ENCODE peak calls at places on chromosomes 16 and 17, in eight cellular contexts. One of them, this sample, is unnamed.

GRCh38 chr16:76441391-76441790 is 164.2 kb downstream of the CNTNAP4 start:
- DNase-seq in LNCaP clone FGC: no peak
- DNase-seq in dorsolateral prefrontal cortex: no peak
- DNase-seq in BJ: no peak
- DNase-seq in IMR-90: no peak
- DNase-seq in Peyer's patch: no peak
- DNase-seq in Panc1: no peak
- DNase-seq in lung: no peak
- DNase-seq in this sample: no peak

GRCh38 chr17:63035271-63035670 is 69.2 kb downstream of the TANC2 start:
- DNase-seq in IMR-90: peak
- DNase-seq in BJ: no peak
- DNase-seq in Peyer's patch: no peak
- DNase-seq in LNCaP clone FGC: peak
- DNase-seq in dorsolateral prefrontal cortex: no peak
- DNase-seq in lung: no peak
- DNase-seq in Panc1: no peak
- DNase-seq in this sample: peak

GRCh38 chr16:23949630-23950290 is 114.0 kb downstream of the PRKCB start:
- DNase-seq in dorsolateral prefrontal cortex: no peak
- DNase-seq in Panc1: no peak
- DNase-seq in BJ: no peak
- DNase-seq in lung: no peak
- DNase-seq in LNCaP clone FGC: no peak
- DNase-seq in IMR-90: no peak
- DNase-seq in Peyer's patch: peak
- DNase-seq in this sample: no peak

GRCh38 chr16:73323880-73324279 is 276.0 kb upstream of the ZFHX3 start:
- DNase-seq in BJ: no peak
- DNase-seq in dorsolateral prefrontal cortex: peak
- DNase-seq in LNCaP clone FGC: no peak
- DNase-seq in Peyer's patch: no peak
- DNase-seq in lung: no peak
- DNase-seq in Panc1: no peak
- DNase-seq in IMR-90: no peak
- DNase-seq in this sample: no peak

GRCh38 chr16:81526935-81527334 is 82.3 kb downstream of the CMIP start:
- DNase-seq in BJ: no peak
- DNase-seq in LNCaP clone FGC: no peak
- DNase-seq in Panc1: no peak
- DNase-seq in IMR-90: peak
- DNase-seq in lung: peak
- DNase-seq in Peyer's patch: no peak
- DNase-seq in dorsolateral prefrontal cortex: no peak
- DNase-seq in this sample: no peak

GRCh38 chr17:28472871-28473497 is 460 bp upstream of the SLC13A2 start:
- DNase-seq in dorsolateral prefrontal cortex: no peak
- DNase-seq in Panc1: no peak
- DNase-seq in LNCaP clone FGC: no peak
- DNase-seq in IMR-90: no peak
- DNase-seq in Peyer's patch: peak
- DNase-seq in lung: no peak
- DNase-seq in BJ: no peak
- DNase-seq in this sample: no peak

GRCh38 chr16:85248857-85249256 is 136.6 kb upstream of the CIBAR2 start:
- DNase-seq in dorsolateral prefrontal cortex: no peak
- DNase-seq in IMR-90: no peak
- DNase-seq in Panc1: no peak
- DNase-seq in LNCaP clone FGC: no peak
- DNase-seq in Peyer's patch: no peak
- DNase-seq in lung: no peak
- DNase-seq in BJ: no peak
- DNase-seq in this sample: no peak

GRCh38 chr17:50045154-50045553 is 10.8 kb upstream of the ITGA3 start:
- DNase-seq in lung: no peak
- DNase-seq in dorsolateral prefrontal cortex: no peak
- DNase-seq in LNCaP clone FGC: no peak
- DNase-seq in BJ: no peak
- DNase-seq in IMR-90: no peak
- DNase-seq in Peyer's patch: no peak
- DNase-seq in Panc1: no peak
- DNase-seq in this sample: no peak

GRCh38 chr16:49890876-49891275 is 35.0 kb upstream of the ZNF423 start:
- DNase-seq in lung: no peak
- DNase-seq in Peyer's patch: peak
- DNase-seq in BJ: no peak
- DNase-seq in IMR-90: no peak
- DNase-seq in dorsolateral prefrontal cortex: no peak
- DNase-seq in LNCaP clone FGC: no peak
- DNase-seq in Panc1: no peak
- DNase-seq in this sample: no peak

GRCh38 chr16:11989238-11990160 is 13.0 kb downstream of the SNX29 start:
- DNase-seq in lung: no peak
- DNase-seq in dorsolateral prefrontal cortex: peak
- DNase-seq in Peyer's patch: no peak
- DNase-seq in Panc1: no peak
- DNase-seq in BJ: no peak
- DNase-seq in LNCaP clone FGC: no peak
- DNase-seq in IMR-90: no peak
- DNase-seq in this sample: no peak

GRCh38 chr16:31083081-31083480 is 5.7 kb downstream of the PRSS53 start:
- DNase-seq in LNCaP clone FGC: no peak
- DNase-seq in Peyer's patch: no peak
- DNase-seq in IMR-90: no peak
- DNase-seq in BJ: no peak
- DNase-seq in Panc1: no peak
- DNase-seq in dorsolateral prefrontal cortex: no peak
- DNase-seq in lung: no peak
- DNase-seq in this sample: no peak

GRCh38 chr17:72237223-72237622 is 116.4 kb downstream of the SOX9 start:
- DNase-seq in BJ: no peak
- DNase-seq in dorsolateral prefrontal cortex: no peak
- DNase-seq in Peyer's patch: no peak
- DNase-seq in IMR-90: no peak
- DNase-seq in LNCaP clone FGC: no peak
- DNase-seq in lung: no peak
- DNase-seq in Panc1: no peak
- DNase-seq in this sample: no peak

GRCh38 chr17:74748529-74749261 is at the start of gene NHERF1:
- DNase-seq in dorsolateral prefrontal cortex: peak
- DNase-seq in BJ: peak
- DNase-seq in Panc1: no peak
- DNase-seq in Peyer's patch: peak
- DNase-seq in IMR-90: peak
- DNase-seq in lung: peak
- DNase-seq in LNCaP clone FGC: peak
- DNase-seq in this sample: peak

GRCh38 chr16:22977294-22977697 is 163.3 kb downstream of the HS3ST2 start:
- DNase-seq in dorsolateral prefrontal cortex: no peak
- DNase-seq in lung: no peak
- DNase-seq in Panc1: peak
- DNase-seq in LNCaP clone FGC: peak
- DNase-seq in IMR-90: no peak
- DNase-seq in Peyer's patch: no peak
- DNase-seq in BJ: no peak
- DNase-seq in this sample: no peak

GRCh38 chr16:11677959-11678881 is 10.0 kb downstream of the SNN start:
- DNase-seq in Panc1: no peak
- DNase-seq in dorsolateral prefrontal cortex: no peak
- DNase-seq in LNCaP clone FGC: no peak
- DNase-seq in Peyer's patch: peak
- DNase-seq in BJ: no peak
- DNase-seq in lung: no peak
- DNase-seq in IMR-90: no peak
- DNase-seq in this sample: no peak

GRCh38 chr16:5386989-5387388 is 289.4 kb upstream of the EEF2KMT start:
- DNase-seq in dorsolateral prefrontal cortex: no peak
- DNase-seq in BJ: no peak
- DNase-seq in Panc1: no peak
- DNase-seq in Peyer's patch: no peak
- DNase-seq in IMR-90: no peak
- DNase-seq in lung: no peak
- DNase-seq in LNCaP clone FGC: no peak
- DNase-seq in this sample: no peak

GRCh38 chr17:7667616-7668406 is 17.1 kb downstream of the ATP1B2 start:
- DNase-seq in IMR-90: no peak
- DNase-seq in Panc1: no peak
- DNase-seq in lung: no peak
- DNase-seq in Peyer's patch: no peak
- DNase-seq in dorsolateral prefrontal cortex: peak
- DNase-seq in BJ: no peak
- DNase-seq in LNCaP clone FGC: no peak
- DNase-seq in this sample: no peak

GRCh38 chr16:49924078-49924477 is 68.2 kb upstream of the ZNF423 start:
- DNase-seq in BJ: no peak
- DNase-seq in LNCaP clone FGC: no peak
- DNase-seq in dorsolateral prefrontal cortex: no peak
- DNase-seq in IMR-90: no peak
- DNase-seq in lung: no peak
- DNase-seq in Panc1: no peak
- DNase-seq in Peyer's patch: no peak
- DNase-seq in this sample: no peak

GRCh38 chr17:81967533-81968395 is 6.8 kb upstream of the NOTUM start:
- DNase-seq in LNCaP clone FGC: no peak
- DNase-seq in Peyer's patch: peak
- DNase-seq in Panc1: no peak
- DNase-seq in lung: peak
- DNase-seq in IMR-90: peak
- DNase-seq in BJ: peak
- DNase-seq in dorsolateral prefrontal cortex: peak
- DNase-seq in this sample: no peak

GRCh38 chr16:66516172-66516807 is 33.6 kb downstream of the TK2 start:
- DNase-seq in Panc1: no peak
- DNase-seq in Peyer's patch: no peak
- DNase-seq in dorsolateral prefrontal cortex: no peak
- DNase-seq in LNCaP clone FGC: no peak
- DNase-seq in IMR-90: no peak
- DNase-seq in lung: no peak
- DNase-seq in BJ: no peak
- DNase-seq in this sample: no peak

GRCh38 chr16:66519482-66519881 is 30.4 kb downstream of the TK2 start:
- DNase-seq in BJ: no peak
- DNase-seq in Panc1: no peak
- DNase-seq in dorsolateral prefrontal cortex: no peak
- DNase-seq in lung: no peak
- DNase-seq in IMR-90: no peak
- DNase-seq in LNCaP clone FGC: no peak
- DNase-seq in Peyer's patch: no peak
- DNase-seq in this sample: no peak

GRCh38 chr16:66515543-66516171 is 34.3 kb downstream of the TK2 start:
- DNase-seq in dorsolateral prefrontal cortex: peak
- DNase-seq in IMR-90: peak
- DNase-seq in lung: no peak
- DNase-seq in Panc1: no peak
- DNase-seq in LNCaP clone FGC: no peak
- DNase-seq in BJ: no peak
- DNase-seq in Peyer's patch: peak
- DNase-seq in this sample: no peak

GRCh38 chr16:66517586-66518263 is 32.2 kb downstream of the TK2 start:
- DNase-seq in dorsolateral prefrontal cortex: peak
- DNase-seq in LNCaP clone FGC: no peak
- DNase-seq in Panc1: no peak
- DNase-seq in Peyer's patch: no peak
- DNase-seq in BJ: no peak
- DNase-seq in lung: no peak
- DNase-seq in IMR-90: no peak
- DNase-seq in this sample: no peak

GRCh38 chr16:66516808-66517585 is 32.9 kb downstream of the TK2 start:
- DNase-seq in Peyer's patch: peak
- DNase-seq in lung: peak
- DNase-seq in LNCaP clone FGC: peak
- DNase-seq in BJ: peak
- DNase-seq in dorsolateral prefrontal cortex: peak
- DNase-seq in Panc1: peak
- DNase-seq in IMR-90: peak
- DNase-seq in this sample: peak
- TF ChIP-seq CTCF in Peyer's patch: no peak
- TF ChIP-seq CTCF in lung: no peak
- TF ChIP-seq CTCF in LNCaP clone FGC: no peak
- TF ChIP-seq CTCF in BJ: no peak
- TF ChIP-seq CTCF in dorsolateral prefrontal cortex: no peak
- TF ChIP-seq CTCF in Panc1: no peak
- TF ChIP-seq CTCF in IMR-90: no peak
- TF ChIP-seq CTCF in this sample: no peak

DNA sequence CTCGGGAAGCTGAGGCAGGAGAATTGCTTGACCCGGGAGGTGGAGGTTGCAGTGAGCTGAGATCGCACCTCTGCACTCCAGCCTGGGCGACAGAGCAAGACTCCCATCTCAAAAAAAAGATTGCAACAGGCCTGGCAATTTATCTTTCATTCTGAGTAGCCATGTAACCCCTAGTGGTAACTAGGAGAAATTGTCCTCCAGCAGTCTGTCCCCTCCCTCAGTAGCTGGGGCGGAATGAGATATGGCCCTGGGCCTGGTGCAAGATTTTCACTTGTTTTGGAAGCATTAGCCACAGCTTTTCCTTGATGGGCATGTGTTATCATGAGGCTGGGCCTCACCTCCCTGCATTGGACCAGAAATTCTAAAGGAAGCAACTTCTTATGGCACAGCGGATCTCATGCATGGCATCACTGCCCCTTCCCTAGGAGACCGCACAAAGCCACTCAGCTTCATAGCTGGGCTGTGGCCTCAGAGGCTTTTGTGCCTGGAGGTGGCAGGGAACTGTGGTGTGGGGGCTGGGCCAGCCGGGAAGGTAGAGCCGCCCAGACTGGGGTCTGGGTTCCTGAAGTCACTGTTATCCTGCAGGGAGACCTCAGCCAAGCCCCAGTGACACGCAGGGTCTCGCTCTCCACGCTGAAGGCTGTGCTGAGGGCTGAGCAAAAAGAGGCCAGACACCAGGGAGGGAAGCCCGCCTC is 13.4 kb downstream of the NATD1 start:
- DNase-seq in IMR-90: peak
- DNase-seq in BJ: no peak
- DNase-seq in dorsolateral prefrontal cortex: no peak
- DNase-seq in Panc1: no peak
- DNase-seq in LNCaP clone FGC: no peak
- DNase-seq in lung: no peak
- DNase-seq in Peyer's patch: no peak
- DNase-seq in this sample: no peak
- TF ChIP-seq CTCF in IMR-90: peak
- TF ChIP-seq CTCF in BJ: peak
- TF ChIP-seq CTCF in dorsolateral prefrontal cortex: peak
- TF ChIP-seq CTCF in Panc1: peak
- TF ChIP-seq CTCF in LNCaP clone FGC: peak
- TF ChIP-seq CTCF in lung: no peak
- TF ChIP-seq CTCF in Peyer's patch: no peak
- TF ChIP-seq CTCF in this sample: peak

GRCh38 chr17:14429084-14429483 is 128.2 kb downstream of the HS3ST3B1 start:
- DNase-seq in Peyer's patch: no peak
- DNase-seq in Panc1: no peak
- DNase-seq in dorsolateral prefrontal cortex: no peak
- DNase-seq in IMR-90: no peak
- DNase-seq in BJ: no peak
- DNase-seq in LNCaP clone FGC: no peak
- DNase-seq in lung: no peak
- DNase-seq in this sample: no peak
- TF ChIP-seq CTCF in Peyer's patch: no peak
- TF ChIP-seq CTCF in Panc1: no peak
- TF ChIP-seq CTCF in dorsolateral prefrontal cortex: no peak
- TF ChIP-seq CTCF in IMR-90: no peak
- TF ChIP-seq CTCF in BJ: no peak
- TF ChIP-seq CTCF in LNCaP clone FGC: no peak
- TF ChIP-seq CTCF in lung: no peak
- TF ChIP-seq CTCF in this sample: no peak

GRCh38 chr17:2592974-2593845 is at the start of gene PAFAH1B1:
- DNase-seq in Panc1: no peak
- DNase-seq in BJ: no peak
- DNase-seq in LNCaP clone FGC: peak
- DNase-seq in lung: peak
- DNase-seq in IMR-90: peak
- DNase-seq in Peyer's patch: peak
- DNase-seq in dorsolateral prefrontal cortex: peak
- DNase-seq in this sample: peak
- TF ChIP-seq CTCF in Panc1: no peak
- TF ChIP-seq CTCF in BJ: peak
- TF ChIP-seq CTCF in LNCaP clone FGC: peak
- TF ChIP-seq CTCF in lung: no peak
- TF ChIP-seq CTCF in IMR-90: peak
- TF ChIP-seq CTCF in Peyer's patch: no peak
- TF ChIP-seq CTCF in dorsolateral prefrontal cortex: peak
- TF ChIP-seq CTCF in this sample: no peak

This sample was measured in AG09319.